ENCODE peak calls at places on chromosome 15, in eight cellular contexts. O is progenitor cell of endocrine pancreas; E is globus pallidus; X is endodermal cell; Y is BE2C; Q is activated CD4-positive, alpha-beta T cell treated with anti-CD3 and anti-CD28 coated beads, Interleukin-2, amount 50 U/mL, for 1 hour; K is AG09319; J is MCF 10A. D is an unnamed sample.

GRCh38 chr15:58241872-58242271 is 103.7 kb downstream of the AQP9 start:
- DNase-seq in O (no peak), K (no peak), X (no peak), E (no peak), Q (no peak), Y (no peak), J (no peak), D (no peak)

GRCh38 chr15:31399544-31400171 is 73.0 kb downstream of the KLF13 start:
- DNase-seq in Y (no peak), E (no peak), O (no peak), K (no peak), X (no peak), J (peak), Q (no peak), D (no peak)

GRCh38 chr15:98807262-98807661 is 158.9 kb downstream of the IGF1R start:
- DNase-seq in K (peak), X (no peak), O (no peak), E (no peak), Q (no peak), Y (no peak), J (peak), D (no peak)

GRCh38 chr15:36959746-36960145 is 140.6 kb downstream of the MEIS2 start:
- DNase-seq in J (no peak), O (no peak), K (no peak), X (no peak), E (no peak), Q (no peak), Y (no peak), D (no peak)

GRCh38 chr15:28896944-28897343 is 11.2 kb downstream of the APBA2 start:
- DNase-seq in O (no peak), Q (no peak), X (no peak), E (no peak), J (no peak), K (peak), Y (no peak), D (peak)

GRCh38 chr15:41417418-41417811 is 520 bp downstream of the RTF1 start:
- DNase-seq in O (peak), K (no peak), J (peak), X (no peak), Q (peak), Y (peak), E (no peak), D (no peak)

GRCh38 chr15:71659730-71660067 is 150.7 kb upstream of the NR2E3 start:
- DNase-seq in O (no peak), K (no peak), Y (no peak), Q (no peak), J (no peak), E (no peak), X (no peak), D (no peak)

GRCh38 chr15:40702077-40702476 is 7.1 kb downstream of the RAD51 start:
- DNase-seq in X (no peak), K (no peak), Y (no peak), Q (no peak), O (no peak), J (no peak), E (no peak), D (no peak)

D was measured in occipital lobe.